ENCODE peak calls at places on chromosome 14, in eight cellular contexts. One of them, this sample, is unnamed.
A peak's percentile ranks its signal among the peaks of the same experiment; 100 is the strongest.

GRCh38 chr14:105168496-105168978 is at the start of gene JAG2:
- DNase-seq in HTR-8/SVneo: peak; percentile 52
- DNase-seq in CD8-positive, alpha-beta T cell: peak; percentile 17
- DNase-seq in HCT116: no peak
- DNase-seq in Panc1: no peak
- DNase-seq in AG08396: no peak
- DNase-seq in T-helper 1 cell: no peak
- DNase-seq in progenitor cell of endocrine pancreas: no peak
- DNase-seq in this sample: peak; percentile 64

GRCh38 chr14:93525691-93526451 is 95.1 kb downstream of the UNC79 start:
- DNase-seq in HTR-8/SVneo: no peak
- DNase-seq in CD8-positive, alpha-beta T cell: no peak
- DNase-seq in HCT116: no peak
- DNase-seq in Panc1: no peak
- DNase-seq in AG08396: no peak
- DNase-seq in T-helper 1 cell: no peak
- DNase-seq in progenitor cell of endocrine pancreas: no peak
- DNase-seq in this sample: no peak

GRCh38 chr14:92524603-92525185 is 11.1 kb downstream of the RIN3 start:
- DNase-seq in HTR-8/SVneo: no peak
- DNase-seq in CD8-positive, alpha-beta T cell: no peak
- DNase-seq in HCT116: no peak
- DNase-seq in Panc1: no peak
- DNase-seq in AG08396: no peak
- DNase-seq in T-helper 1 cell: no peak
- DNase-seq in progenitor cell of endocrine pancreas: no peak
- DNase-seq in this sample: no peak

GRCh38 chr14:64178814-64179213 is 115.4 kb downstream of the ESR2 start:
- DNase-seq in HTR-8/SVneo: no peak
- DNase-seq in CD8-positive, alpha-beta T cell: no peak
- DNase-seq in HCT116: no peak
- DNase-seq in Panc1: no peak
- DNase-seq in AG08396: no peak
- DNase-seq in T-helper 1 cell: no peak
- DNase-seq in progenitor cell of endocrine pancreas: no peak
- DNase-seq in this sample: no peak

GRCh38 chr14:58732387-58732786 is 94.6 kb downstream of the DACT1 start:
- DNase-seq in HTR-8/SVneo: no peak
- DNase-seq in CD8-positive, alpha-beta T cell: no peak
- DNase-seq in HCT116: no peak
- DNase-seq in Panc1: no peak
- DNase-seq in AG08396: no peak
- DNase-seq in T-helper 1 cell: no peak
- DNase-seq in progenitor cell of endocrine pancreas: no peak
- DNase-seq in this sample: no peak

GRCh38 chr14:98754343-98755025 is 517.5 kb downstream of the BCL11B start:
- DNase-seq in HTR-8/SVneo: no peak
- DNase-seq in CD8-positive, alpha-beta T cell: no peak
- DNase-seq in HCT116: no peak
- DNase-seq in Panc1: no peak
- DNase-seq in AG08396: no peak
- DNase-seq in T-helper 1 cell: no peak
- DNase-seq in progenitor cell of endocrine pancreas: no peak
- DNase-seq in this sample: peak; percentile 9

GRCh38 chr14:81637639-81638038 is 104.0 kb upstream of the SEL1L start:
- DNase-seq in HTR-8/SVneo: no peak
- DNase-seq in CD8-positive, alpha-beta T cell: no peak
- DNase-seq in HCT116: no peak
- DNase-seq in Panc1: no peak
- DNase-seq in AG08396: no peak
- DNase-seq in T-helper 1 cell: no peak
- DNase-seq in progenitor cell of endocrine pancreas: no peak
- DNase-seq in this sample: no peak

GRCh38 chr14:43360239-43360638 is 1146.8 kb downstream of the FSCB start:
- DNase-seq in HTR-8/SVneo: no peak
- DNase-seq in CD8-positive, alpha-beta T cell: no peak
- DNase-seq in HCT116: no peak
- DNase-seq in Panc1: no peak
- DNase-seq in AG08396: no peak
- DNase-seq in T-helper 1 cell: no peak
- DNase-seq in progenitor cell of endocrine pancreas: no peak
- DNase-seq in this sample: no peak

GRCh38 chr14:29743566-29743965 is 184.1 kb downstream of the PRKD1 start:
- DNase-seq in HTR-8/SVneo: no peak
- DNase-seq in CD8-positive, alpha-beta T cell: no peak
- DNase-seq in HCT116: no peak
- DNase-seq in Panc1: no peak
- DNase-seq in AG08396: no peak
- DNase-seq in T-helper 1 cell: no peak
- DNase-seq in progenitor cell of endocrine pancreas: no peak
- DNase-seq in this sample: no peak

GRCh38 chr14:63249112-63249511 is 44.9 kb downstream of the RHOJ start:
- DNase-seq in HTR-8/SVneo: no peak
- DNase-seq in CD8-positive, alpha-beta T cell: no peak
- DNase-seq in HCT116: no peak
- DNase-seq in Panc1: no peak
- DNase-seq in AG08396: no peak
- DNase-seq in T-helper 1 cell: no peak
- DNase-seq in progenitor cell of endocrine pancreas: no peak
- DNase-seq in this sample: no peak

GRCh38 chr14:71267691-71268090 is 360.4 kb downstream of the PCNX1 start:
- DNase-seq in HTR-8/SVneo: no peak
- DNase-seq in CD8-positive, alpha-beta T cell: no peak
- DNase-seq in HCT116: no peak
- DNase-seq in Panc1: no peak
- DNase-seq in AG08396: no peak
- DNase-seq in T-helper 1 cell: no peak
- DNase-seq in progenitor cell of endocrine pancreas: no peak
- DNase-seq in this sample: no peak

GRCh38 chr14:38197001-38197760 is 10.5 kb upstream of the SSTR1 start:
- DNase-seq in HTR-8/SVneo: no peak
- DNase-seq in CD8-positive, alpha-beta T cell: no peak
- DNase-seq in HCT116: no peak
- DNase-seq in Panc1: no peak
- DNase-seq in AG08396: no peak
- DNase-seq in T-helper 1 cell: no peak
- DNase-seq in progenitor cell of endocrine pancreas: no peak
- DNase-seq in this sample: no peak

GRCh38 chr14:77268989-77269595 is 1.9 kb downstream of the NGB start:
- DNase-seq in HTR-8/SVneo: no peak
- DNase-seq in CD8-positive, alpha-beta T cell: no peak
- DNase-seq in HCT116: no peak
- DNase-seq in Panc1: no peak
- DNase-seq in AG08396: no peak
- DNase-seq in T-helper 1 cell: no peak
- DNase-seq in progenitor cell of endocrine pancreas: no peak
- DNase-seq in this sample: no peak

GRCh38 chr14:65336191-65336591 is 76.3 kb upstream of the FUT8 start:
- DNase-seq in HTR-8/SVneo: no peak
- DNase-seq in CD8-positive, alpha-beta T cell: peak; percentile 17
- DNase-seq in HCT116: no peak
- DNase-seq in Panc1: no peak
- DNase-seq in AG08396: peak; percentile 27
- DNase-seq in T-helper 1 cell: no peak
- DNase-seq in progenitor cell of endocrine pancreas: no peak
- DNase-seq in this sample: no peak

GRCh38 chr14:69242311-69243224 is 17.4 kb upstream of the GALNT16 start:
- DNase-seq in HTR-8/SVneo: peak; percentile 93
- DNase-seq in CD8-positive, alpha-beta T cell: peak; percentile 15
- DNase-seq in HCT116: peak; percentile 39
- DNase-seq in Panc1: peak; percentile 33
- DNase-seq in AG08396: peak; percentile 71
- DNase-seq in T-helper 1 cell: peak; percentile 43
- DNase-seq in progenitor cell of endocrine pancreas: peak; percentile 31
- DNase-seq in this sample: peak; percentile 50

GRCh38 chr14:36383674-36384421 is 63.4 kb upstream of the MBIP start:
- DNase-seq in HTR-8/SVneo: no peak
- DNase-seq in CD8-positive, alpha-beta T cell: no peak
- DNase-seq in HCT116: no peak
- DNase-seq in Panc1: no peak
- DNase-seq in AG08396: no peak
- DNase-seq in T-helper 1 cell: no peak
- DNase-seq in progenitor cell of endocrine pancreas: no peak
- DNase-seq in this sample: peak; percentile 82

GRCh38 chr14:65255583-65256443 is 153.5 kb upstream of the MAX start:
- DNase-seq in HTR-8/SVneo: no peak
- DNase-seq in CD8-positive, alpha-beta T cell: no peak
- DNase-seq in HCT116: peak; percentile 78
- DNase-seq in Panc1: no peak
- DNase-seq in AG08396: no peak
- DNase-seq in T-helper 1 cell: no peak
- DNase-seq in progenitor cell of endocrine pancreas: peak; percentile 32
- DNase-seq in this sample: no peak

GRCh38 chr14:61838661-61839060 is 76.4 kb downstream of the SNAPC1 start:
- DNase-seq in HTR-8/SVneo: no peak
- DNase-seq in CD8-positive, alpha-beta T cell: no peak
- DNase-seq in HCT116: no peak
- DNase-seq in Panc1: no peak
- DNase-seq in AG08396: no peak
- DNase-seq in T-helper 1 cell: no peak
- DNase-seq in progenitor cell of endocrine pancreas: no peak
- DNase-seq in this sample: no peak

GRCh38 chr14:100890044-100890443 is 13.5 kb downstream of the RTL1 start:
- DNase-seq in HTR-8/SVneo: no peak
- DNase-seq in CD8-positive, alpha-beta T cell: no peak
- DNase-seq in HCT116: no peak
- DNase-seq in Panc1: no peak
- DNase-seq in AG08396: no peak
- DNase-seq in T-helper 1 cell: no peak
- DNase-seq in progenitor cell of endocrine pancreas: no peak
- DNase-seq in this sample: no peak

GRCh38 chr14:80212025-80212402 is 710 bp upstream of the DIO2 start:
- DNase-seq in HTR-8/SVneo: no peak
- DNase-seq in CD8-positive, alpha-beta T cell: no peak
- DNase-seq in HCT116: no peak
- DNase-seq in Panc1: no peak
- DNase-seq in AG08396: peak; percentile 14
- DNase-seq in T-helper 1 cell: no peak
- DNase-seq in progenitor cell of endocrine pancreas: no peak
- DNase-seq in this sample: no peak

GRCh38 chr14:78637903-78638302 is 467.7 kb downstream of the NRXN3 start:
- DNase-seq in HTR-8/SVneo: no peak
- DNase-seq in CD8-positive, alpha-beta T cell: no peak
- DNase-seq in HCT116: no peak
- DNase-seq in Panc1: no peak
- DNase-seq in AG08396: no peak
- DNase-seq in T-helper 1 cell: no peak
- DNase-seq in progenitor cell of endocrine pancreas: no peak
- DNase-seq in this sample: no peak

GRCh38 chr14:90512332-90512951 is 115.6 kb downstream of the CALM1 start:
- DNase-seq in HTR-8/SVneo: no peak
- DNase-seq in CD8-positive, alpha-beta T cell: no peak
- DNase-seq in HCT116: no peak
- DNase-seq in Panc1: no peak
- DNase-seq in AG08396: no peak
- DNase-seq in T-helper 1 cell: no peak
- DNase-seq in progenitor cell of endocrine pancreas: no peak
- DNase-seq in this sample: no peak

GRCh38 chr14:100711493-100711892 is 15.2 kb upstream of the DLK1 start:
- DNase-seq in HTR-8/SVneo: no peak
- DNase-seq in CD8-positive, alpha-beta T cell: no peak
- DNase-seq in HCT116: no peak
- DNase-seq in Panc1: no peak
- DNase-seq in AG08396: no peak
- DNase-seq in T-helper 1 cell: no peak
- DNase-seq in progenitor cell of endocrine pancreas: no peak
- DNase-seq in this sample: no peak

GRCh38 chr14:106586098-106586704 is 1059.8 kb downstream of the TMEM121 start:
- DNase-seq in HTR-8/SVneo: no peak
- DNase-seq in CD8-positive, alpha-beta T cell: peak; percentile 40
- DNase-seq in HCT116: no peak
- DNase-seq in Panc1: peak; percentile 18
- DNase-seq in AG08396: no peak
- DNase-seq in T-helper 1 cell: peak; percentile 54
- DNase-seq in progenitor cell of endocrine pancreas: no peak
- DNase-seq in this sample: no peak

This sample was measured in gastrocnemius medialis.